ENCODE peak calls at places on chromosomes 11 and 22, in ten cellular contexts. Z is tibial nerve, T is testis, N is endothelial cell, R is dorsolateral prefrontal cortex, U is neural crest cell, C is HCT116, S is esophagus muscularis mucosa, I is H1, V is HepG2. F is an unnamed sample.

GRCh38 chr11:130131957-130132850 is 27.4 kb upstream of the ST14 start:
- DNase-seq in Z (peak), T (peak), N (peak), R (no peak), U (peak), C (peak), S (no peak), I (peak), V (peak), F (no peak)

GRCh38 chr11:12088047-12088481 is 22.3 kb upstream of the MICAL2 start:
- DNase-seq in Z (no peak), T (peak), N (no peak), R (peak), U (no peak), C (no peak), S (no peak), I (no peak), V (no peak), F (no peak)

GRCh38 chr11:86592659-86593451 is 79.6 kb downstream of the ME3 start:
- DNase-seq in Z (peak), T (peak), N (peak), R (no peak), U (no peak), C (peak), S (peak), I (no peak), V (peak), F (no peak)

GRCh38 chr11:12087075-12087775 is 23.2 kb upstream of the MICAL2 start:
- DNase-seq in Z (no peak), T (no peak), N (no peak), R (no peak), U (no peak), C (peak), S (no peak), I (no peak), V (no peak), F (no peak)

GRCh38 chr11:61555051-61555969 is 25.6 kb downstream of the SYT7 start:
- DNase-seq in Z (no peak), T (peak), N (peak), R (no peak), U (peak), C (no peak), S (no peak), I (no peak), V (no peak), F (no peak)

GRCh38 chr22:24363243-24363642 is 64.2 kb upstream of the ADORA2A start:
- DNase-seq in Z (no peak), T (no peak), N (no peak), R (no peak), U (no peak), C (no peak), S (no peak), I (no peak), V (no peak), F (no peak)

GRCh38 chr11:112087212-112087611 is 539 bp downstream of the SDHD start:
- DNase-seq in Z (no peak), T (no peak), N (no peak), R (no peak), U (no peak), C (no peak), S (no peak), I (no peak), V (no peak), F (no peak)

GRCh38 chr22:50473855-50474671 is 772 bp downstream of the SBF1 start:
- DNase-seq in Z (no peak), T (peak), N (peak), R (peak), U (peak), C (no peak), S (no peak), I (no peak), V (no peak), F (no peak)

GRCh38 chr22:44931077-44931540 is 78.7 kb downstream of the PHF21B start:
- DNase-seq in Z (no peak), T (peak), N (no peak), R (no peak), U (no peak), C (no peak), S (no peak), I (no peak), V (no peak), F (no peak)

GRCh38 chr11:67667490-67668190 is 6.8 kb downstream of the ALDH3B2 start:
- DNase-seq in Z (no peak), T (peak), N (no peak), R (no peak), U (no peak), C (no peak), S (peak), I (no peak), V (no peak), F (no peak)

GRCh38 chr11:20672575-20672974 is 3.2 kb downstream of the NELL1 start:
- DNase-seq in Z (no peak), T (no peak), N (no peak), R (no peak), U (no peak), C (peak), S (no peak), I (no peak), V (peak), F (no peak)

GRCh38 chr11:113994077-113994954 is 19.4 kb downstream of the HTR3A start:
- DNase-seq in Z (peak), T (peak), N (peak), R (no peak), U (peak), C (no peak), S (no peak), I (no peak), V (no peak), F (no peak)

GRCh38 chr11:92457250-92457649 is 232.6 kb downstream of the FAT3 start:
- DNase-seq in Z (no peak), T (no peak), N (no peak), R (no peak), U (no peak), C (no peak), S (peak), I (no peak), V (no peak), F (no peak)

GRCh38 chr11:19444231-19444630 is 203.5 kb upstream of the E2F8 start:
- DNase-seq in Z (peak), T (no peak), N (no peak), R (no peak), U (no peak), C (no peak), S (no peak), I (no peak), V (no peak), F (no peak)

GRCh38 chr22:30210235-30210831 is 36.2 kb downstream of the LIF start:
- DNase-seq in Z (no peak), T (peak), N (no peak), R (peak), U (peak), C (peak), S (no peak), I (no peak), V (peak), F (no peak)

GRCh38 chr11:110712643-110713468 is 619 bp upstream of the ARHGAP20 start:
- DNase-seq in Z (peak), T (peak), N (peak), R (peak), U (no peak), C (no peak), S (no peak), I (no peak), V (no peak), F (no peak)

GRCh38 chr22:42397332-42398246 is 34.6 kb downstream of the NFAM1 start:
- DNase-seq in Z (peak), T (peak), N (no peak), R (peak), U (no peak), C (no peak), S (no peak), I (no peak), V (no peak), F (no peak)

GRCh38 chr11:96543177-96543576 is 153.4 kb downstream of the JRKL start:
- DNase-seq in Z (no peak), T (no peak), N (no peak), R (no peak), U (no peak), C (no peak), S (no peak), I (no peak), V (no peak), F (no peak)

GRCh38 chr11:83257638-83258229 is 28.4 kb downstream of the CCDC90B start:
- DNase-seq in Z (no peak), T (no peak), N (no peak), R (no peak), U (no peak), C (no peak), S (no peak), I (no peak), V (peak), F (no peak)

GRCh38 chr11:64359712-64360402 is 895 bp downstream of the RPS6KA4 start:
- DNase-seq in Z (no peak), T (no peak), N (no peak), R (peak), U (no peak), C (no peak), S (no peak), I (no peak), V (no peak), F (no peak)

DNA sequence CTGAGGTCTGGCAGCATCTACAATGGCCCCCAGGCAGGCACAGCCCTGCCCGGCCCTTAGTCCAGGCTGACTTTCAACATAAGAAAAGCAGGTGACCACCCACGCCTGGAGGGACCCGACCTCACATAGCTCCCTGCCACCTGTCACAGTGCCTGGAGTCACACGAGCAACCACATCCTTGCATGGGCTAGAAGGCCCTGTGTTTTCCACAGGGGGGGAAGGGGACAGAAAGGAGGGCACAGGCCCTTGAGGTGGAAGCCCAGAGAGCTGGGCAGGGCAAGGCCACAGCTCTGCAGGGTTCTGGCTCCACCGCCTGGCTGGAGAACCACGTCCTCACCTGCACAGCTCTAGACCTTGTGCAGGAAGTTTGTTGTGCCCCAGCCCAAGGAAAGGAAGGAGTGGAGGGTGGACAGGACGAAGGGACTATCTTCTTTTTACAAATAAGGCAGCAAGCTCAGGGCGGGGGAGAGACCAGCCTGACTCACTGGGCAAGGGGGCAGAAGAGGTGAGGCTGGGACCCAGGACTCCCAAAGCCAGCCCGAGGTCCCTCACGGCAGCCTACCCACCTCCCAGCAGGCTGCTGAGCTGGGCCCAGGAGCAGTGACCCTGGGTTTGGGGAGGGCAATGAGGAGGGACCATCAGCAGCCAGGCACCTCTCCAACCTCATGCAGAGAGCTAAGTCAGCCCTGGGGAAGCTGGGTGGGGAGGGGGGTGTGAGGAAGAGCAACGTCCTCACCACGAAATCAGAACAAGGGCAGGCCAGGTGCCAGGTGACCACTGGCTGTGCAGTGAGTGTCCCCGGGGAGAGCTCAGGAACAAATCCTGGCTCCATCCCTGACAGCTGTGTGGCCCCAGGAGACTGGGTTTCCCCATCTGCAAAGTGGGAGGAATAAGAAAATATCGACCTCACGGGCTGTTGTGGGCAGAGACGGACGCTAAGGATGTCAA is 4.3 kb downstream of the C1QTNF6 start:
- DNase-seq in Z (no peak), T (no peak), N (no peak), R (no peak), U (no peak), C (no peak), S (no peak), I (no peak), V (no peak), F (no peak)
- TF ChIP-seq CTCF in Z (no peak), T (no peak), N (no peak), R (no peak), U (no peak), C (no peak), S (no peak), I (no peak), V (peak), F (no peak)

GRCh38 chr22:25382762-25383161 is 163.3 kb downstream of the CRYBB2 start:
- DNase-seq in Z (no peak), T (no peak), N (no peak), R (no peak), U (no peak), C (no peak), S (no peak), I (no peak), V (no peak), F (no peak)
- TF ChIP-seq CTCF in Z (no peak), T (no peak), N (no peak), R (no peak), U (no peak), C (peak), S (no peak), I (peak), V (peak), F (no peak)

DNA sequence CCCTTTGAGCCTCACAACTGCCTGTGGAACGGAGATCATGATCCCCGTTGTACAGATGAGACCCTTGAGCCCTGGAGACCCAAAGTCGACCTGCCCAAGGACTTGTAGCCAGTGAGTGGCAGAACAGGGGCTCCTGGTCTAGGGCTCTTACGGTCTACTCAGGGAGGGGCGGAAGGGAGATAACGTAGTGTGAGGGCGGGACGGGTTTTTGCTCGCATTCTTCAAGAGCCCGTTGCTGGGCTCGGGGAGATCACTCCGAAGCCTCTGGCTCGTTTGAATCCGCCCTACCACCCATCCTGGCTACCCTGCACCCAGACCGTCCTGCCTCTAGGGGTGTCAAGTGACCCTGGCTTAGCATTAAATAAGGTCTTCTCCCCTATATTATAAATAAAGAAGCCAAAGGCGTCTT is 637 bp downstream of the CRY2 start:
- DNase-seq in Z (peak), T (peak), N (peak), R (peak), U (peak), C (no peak), S (no peak), I (no peak), V (peak), F (no peak)
- TF ChIP-seq CTCF in Z (peak), T (no peak), N (no peak), R (no peak), U (no peak), C (peak), S (no peak), I (no peak), V (no peak), F (peak)

GRCh38 chr11:108137212-108137611 is 15.8 kb downstream of the ACAT1 start:
- DNase-seq in Z (no peak), T (no peak), N (no peak), R (no peak), U (no peak), C (no peak), S (no peak), I (no peak), V (no peak), F (no peak)

GRCh38 chr11:108131993-108132392 is 10.6 kb downstream of the ACAT1 start:
- DNase-seq in Z (no peak), T (no peak), N (no peak), R (no peak), U (no peak), C (no peak), S (peak), I (no peak), V (no peak), F (no peak)

GRCh38 chr11:108135845-108136599 is 14.7 kb downstream of the ACAT1 start:
- DNase-seq in Z (no peak), T (no peak), N (no peak), R (no peak), U (no peak), C (no peak), S (peak), I (no peak), V (no peak), F (no peak)
- TF ChIP-seq CTCF in Z (no peak), T (peak), N (peak), R (no peak), U (peak), C (peak), S (no peak), I (peak), V (peak), F (peak)

GRCh38 chr11:45078236-45079074 is 68.0 kb upstream of the PRDM11 start:
- DNase-seq in Z (no peak), T (no peak), N (no peak), R (peak), U (no peak), C (no peak), S (no peak), I (no peak), V (no peak), F (no peak)
- TF ChIP-seq CTCF in Z (no peak), T (no peak), N (no peak), R (no peak), U (no peak), C (no peak), S (no peak), I (no peak), V (no peak), F (no peak)

GRCh38 chr11:88355887-88356286 is 18.4 kb upstream of the CTSC start:
- DNase-seq in Z (no peak), T (no peak), N (no peak), R (no peak), U (no peak), C (no peak), S (no peak), I (no peak), V (no peak), F (no peak)

GRCh38 chr11:88354909-88355308 is 17.4 kb upstream of the CTSC start:
- DNase-seq in Z (no peak), T (no peak), N (no peak), R (no peak), U (no peak), C (no peak), S (no peak), I (no peak), V (no peak), F (no peak)

GRCh38 chr11:88352139-88352538 is 14.6 kb upstream of the CTSC start:
- DNase-seq in Z (no peak), T (no peak), N (no peak), R (no peak), U (no peak), C (no peak), S (no peak), I (no peak), V (no peak), F (no peak)

GRCh38 chr11:88353835-88354496 is 16.4 kb upstream of the CTSC start:
- DNase-seq in Z (no peak), T (no peak), N (no peak), R (no peak), U (no peak), C (no peak), S (no peak), I (no peak), V (no peak), F (no peak)

DNA sequence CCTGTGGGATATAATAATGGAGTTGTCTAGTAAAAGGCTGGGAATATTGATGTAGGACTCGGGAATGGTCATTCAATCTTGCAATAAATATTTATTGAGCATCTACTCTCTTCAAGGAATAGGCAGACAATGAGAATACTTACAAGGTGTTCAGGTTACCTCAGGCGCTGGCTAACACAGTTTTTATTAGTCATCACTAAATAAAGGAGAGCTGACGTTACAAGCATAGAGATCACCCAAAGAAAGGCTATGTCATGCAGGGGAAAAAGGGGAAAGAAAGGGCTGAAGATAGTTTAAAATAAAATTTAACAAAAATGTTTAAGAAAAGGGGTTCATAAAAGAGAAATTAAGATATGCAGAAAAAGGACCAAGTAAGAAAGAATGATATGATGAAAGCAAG is 15.8 kb upstream of the CTSC start:
- DNase-seq in Z (no peak), T (no peak), N (no peak), R (no peak), U (no peak), C (no peak), S (no peak), I (no peak), V (no peak), F (no peak)
- TF ChIP-seq CTCF in Z (no peak), T (no peak), N (no peak), R (no peak), U (no peak), C (no peak), S (no peak), I (no peak), V (no peak), F (no peak)

DNA sequence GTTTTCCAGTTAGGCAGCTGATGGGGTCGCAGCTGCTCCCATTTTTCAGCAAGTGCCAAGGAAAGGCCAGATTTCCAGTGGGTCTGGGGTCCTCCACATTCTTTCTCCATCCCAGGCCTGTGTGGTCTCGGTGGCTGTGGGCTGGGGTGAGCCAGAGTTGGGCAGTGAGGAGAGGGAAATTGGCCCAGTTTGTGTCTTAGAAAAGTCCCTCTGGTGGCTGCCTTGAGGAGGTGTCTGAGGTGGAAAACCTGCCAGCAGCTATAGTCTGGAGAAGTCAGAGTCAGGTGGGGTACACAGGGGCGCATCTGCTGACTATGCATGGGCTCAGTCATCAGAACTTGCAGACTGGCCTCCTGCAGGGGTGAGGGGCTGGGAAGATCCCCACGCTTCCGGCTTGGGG is 30.5 kb downstream of the MRGPRD start:
- DNase-seq in Z (no peak), T (no peak), N (peak), R (no peak), U (peak), C (peak), S (no peak), I (no peak), V (no peak), F (no peak)
- TF ChIP-seq CTCF in Z (no peak), T (no peak), N (peak), R (no peak), U (peak), C (peak), S (peak), I (peak), V (peak), F (peak)

GRCh38 chr11:133809525-133810178 is 35.7 kb downstream of the SPATA19 start:
- DNase-seq in Z (peak), T (no peak), N (no peak), R (peak), U (no peak), C (no peak), S (no peak), I (no peak), V (no peak), F (no peak)
- TF ChIP-seq CTCF in Z (no peak), T (no peak), N (no peak), R (no peak), U (peak), C (no peak), S (no peak), I (no peak), V (no peak), F (no peak)

DNA sequence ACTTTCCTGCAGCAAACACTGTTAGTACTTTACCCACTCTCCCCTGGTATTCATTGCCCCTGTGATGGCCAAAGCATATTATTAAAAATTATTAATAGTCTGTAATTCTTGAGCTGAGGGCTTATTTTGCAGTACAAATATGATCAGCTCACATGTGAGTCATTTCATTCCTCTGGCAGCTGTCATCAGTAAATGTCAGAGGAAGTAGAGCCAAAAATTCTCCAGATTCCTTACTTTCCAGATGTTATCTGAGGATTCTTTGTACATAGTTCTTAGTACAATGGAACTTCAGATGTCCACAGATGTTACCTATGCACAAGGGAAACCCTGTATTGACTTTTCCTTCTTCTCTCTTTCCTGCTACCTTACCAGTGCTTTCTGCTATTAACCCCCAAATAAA is 12.5 kb downstream of the OR5B3 start:
- DNase-seq in Z (no peak), T (no peak), N (no peak), R (no peak), U (no peak), C (no peak), S (no peak), I (no peak), V (peak), F (no peak)
- TF ChIP-seq CTCF in Z (no peak), T (no peak), N (no peak), R (no peak), U (no peak), C (no peak), S (no peak), I (no peak), V (no peak), F (no peak)

F was measured in type B pancreatic cell.